ENCODE peak calls at places on chromosome 3, in seven cellular contexts. G is tibial artery, N is hepatocyte, F is HL-60, T is cardiac muscle cell, I is fibroblast of pulmonary artery, R is A549. S is an unnamed sample.

GRCh38 chr3:32500225-32500624 is 2.4 kb downstream of the CMTM6 start:
- DNase-seq in N (no peak), G (no peak), F (no peak), R (no peak), T (no peak), I (no peak), S (no peak)

GRCh38 chr3:146974001-146974400 is 368.9 kb upstream of the PLSCR5 start:
- DNase-seq in T (no peak), I (no peak), N (no peak), R (no peak), G (no peak), F (no peak), S (no peak)

GRCh38 chr3:159263750-159264561 is 462.1 kb downstream of the MFSD1 start:
- DNase-seq in T (peak; percentile 57), N (peak; percentile 69), I (peak; percentile 69), G (no peak), F (peak; percentile 9), R (peak; percentile 47), S (no peak)

GRCh38 chr3:121111914-121112612 is 204.1 kb downstream of the STXBP5L start:
- DNase-seq in T (no peak), I (no peak), R (peak; percentile 3), N (peak; percentile 10), G (no peak), F (no peak), S (no peak)

GRCh38 chr3:139455855-139456254 is 20.5 kb downstream of the RBP2 start:
- DNase-seq in R (no peak), F (no peak), N (no peak), I (no peak), G (no peak), T (no peak), S (no peak)

GRCh38 chr3:126983653-126984390 is 907 bp downstream of the PLXNA1 start:
- DNase-seq in I (peak; percentile 42), T (peak; percentile 62), R (no peak), G (no peak), F (no peak), N (peak; percentile 74), S (no peak)

GRCh38 chr3:8490079-8490552 is 11.5 kb upstream of the LMCD1 start:
- DNase-seq in T (no peak), G (no peak), R (peak; percentile 56), I (peak; percentile 88), N (peak; percentile 76), F (no peak), S (no peak)

GRCh38 chr3:69948246-69948862 is 51.2 kb upstream of the SAMMSON start:
- DNase-seq in G (no peak), F (no peak), R (peak; percentile 43), T (peak; percentile 49), N (peak; percentile 62), I (peak; percentile 61), S (no peak)

GRCh38 chr3:40130721-40131120 is 178.8 kb upstream of the EIF1B start:
- DNase-seq in R (no peak), I (no peak), G (no peak), T (no peak), F (no peak), N (no peak), S (no peak)

GRCh38 chr3:8756671-8757070 is 12.7 kb downstream of the OXTR start:
- DNase-seq in G (no peak), T (no peak), F (no peak), N (no peak), I (no peak), R (no peak), S (no peak)

GRCh38 chr3:56958879-56959607 is 101.4 kb upstream of the SPATA12 start:
- DNase-seq in I (no peak), F (no peak), R (no peak), G (no peak), N (no peak), T (no peak), S (no peak)

GRCh38 chr3:149493315-149494021 is 19.0 kb downstream of the TM4SF4 start:
- DNase-seq in N (no peak), F (no peak), T (no peak), I (no peak), G (no peak), R (no peak), S (no peak)

GRCh38 chr3:56923546-56924224 is 121.9 kb upstream of the ARHGEF3 start:
- DNase-seq in N (peak; percentile 42), F (no peak), I (peak; percentile 90), R (peak; percentile 52), T (no peak), G (peak; percentile 44), S (no peak)

GRCh38 chr3:13582366-13583250 is 33.7 kb downstream of the FBLN2 start:
- DNase-seq in N (no peak), I (no peak), G (no peak), F (no peak), R (no peak), T (no peak), S (no peak)

GRCh38 chr3:195613468-195614069 is 29.8 kb upstream of the APOD start:
- DNase-seq in R (no peak), G (no peak), F (no peak), T (no peak), I (no peak), N (no peak), S (no peak)

GRCh38 chr3:169634618-169635236 is 28.8 kb downstream of the MECOM start:
- DNase-seq in F (no peak), T (no peak), R (no peak), I (no peak), N (no peak), G (no peak), S (no peak)

GRCh38 chr3:160012108-160012507 is 23.5 kb downstream of the IL12A start:
- DNase-seq in F (no peak), N (no peak), T (no peak), I (no peak), G (no peak), R (no peak), S (no peak)

GRCh38 chr3:64008017-64008416 is 15.3 kb downstream of the PSMD6 start:
- DNase-seq in I (no peak), G (no peak), R (no peak), N (no peak), F (no peak), T (no peak), S (no peak)

GRCh38 chr3:183987014-183987600 is 30.6 kb downstream of the ABCC5 start:
- DNase-seq in I (no peak), N (no peak), F (no peak), T (no peak), R (no peak), G (no peak), S (no peak)

GRCh38 chr3:183984337-183984736 is 33.3 kb downstream of the ABCC5 start:
- DNase-seq in T (no peak), G (no peak), I (no peak), N (no peak), F (no peak), R (no peak), S (no peak)

GRCh38 chr3:183984749-183985729 is 32.6 kb downstream of the ABCC5 start:
- DNase-seq in N (no peak), T (no peak), F (no peak), I (no peak), R (no peak), G (no peak), S (no peak)

GRCh38 chr3:183991403-183991802 is 26.3 kb downstream of the ABCC5 start:
- DNase-seq in G (no peak), F (no peak), N (no peak), T (no peak), I (no peak), R (no peak), S (no peak)

GRCh38 chr3:183988216-183988790 is 29.4 kb downstream of the ABCC5 start:
- DNase-seq in F (no peak), T (no peak), G (no peak), R (no peak), I (peak; percentile 17), N (peak; percentile 65), S (no peak)
- TF ChIP-seq CTCF in F (no peak), T (no peak), G (no peak), R (no peak), I (no peak), N (no peak), S (no peak)

GRCh38 chr3:98827221-98827620 is 64.1 kb downstream of the ST3GAL6 start:
- DNase-seq in T (no peak), F (no peak), I (no peak), R (no peak), G (no peak), N (no peak), S (no peak)

GRCh38 chr3:98826126-98826525 is 63.0 kb downstream of the ST3GAL6 start:
- DNase-seq in R (no peak), N (no peak), T (no peak), F (no peak), G (no peak), I (no peak), S (no peak)

GRCh38 chr3:98821072-98821471 is 57.9 kb downstream of the ST3GAL6 start:
- DNase-seq in T (no peak), F (no peak), I (no peak), N (no peak), G (no peak), R (no peak), S (no peak)

GRCh38 chr3:98823791-98824190 is 60.7 kb downstream of the ST3GAL6 start:
- DNase-seq in G (no peak), I (no peak), T (no peak), N (no peak), R (no peak), F (no peak), S (no peak)

DNA sequence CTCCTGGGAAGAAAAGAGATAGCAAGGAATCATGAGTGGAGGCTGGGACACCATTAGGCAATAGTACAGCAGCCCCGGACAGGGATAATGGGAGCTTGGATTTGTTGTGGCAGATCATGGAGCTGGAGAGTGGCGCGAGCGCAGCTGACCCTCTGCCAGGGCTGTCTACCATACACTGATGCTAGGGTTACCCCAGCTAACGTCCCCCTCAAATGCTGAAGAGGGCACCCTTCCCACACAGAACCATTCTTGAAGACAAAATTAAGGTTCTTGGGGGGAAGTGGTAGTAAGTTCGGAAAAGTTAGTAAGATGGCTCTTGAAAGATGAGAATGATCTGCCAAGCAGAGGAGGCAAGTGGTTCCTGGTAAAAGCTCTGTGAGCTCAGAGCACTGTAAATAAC is 61.1 kb downstream of the ST3GAL6 start:
- DNase-seq in F (no peak), G (no peak), N (no peak), R (no peak), T (no peak), I (no peak), S (no peak)
- TF ChIP-seq CTCF in F (no peak), G (no peak), N (no peak), R (no peak), T (peak; percentile 33), I (peak; percentile 26), S (no peak)

DNA sequence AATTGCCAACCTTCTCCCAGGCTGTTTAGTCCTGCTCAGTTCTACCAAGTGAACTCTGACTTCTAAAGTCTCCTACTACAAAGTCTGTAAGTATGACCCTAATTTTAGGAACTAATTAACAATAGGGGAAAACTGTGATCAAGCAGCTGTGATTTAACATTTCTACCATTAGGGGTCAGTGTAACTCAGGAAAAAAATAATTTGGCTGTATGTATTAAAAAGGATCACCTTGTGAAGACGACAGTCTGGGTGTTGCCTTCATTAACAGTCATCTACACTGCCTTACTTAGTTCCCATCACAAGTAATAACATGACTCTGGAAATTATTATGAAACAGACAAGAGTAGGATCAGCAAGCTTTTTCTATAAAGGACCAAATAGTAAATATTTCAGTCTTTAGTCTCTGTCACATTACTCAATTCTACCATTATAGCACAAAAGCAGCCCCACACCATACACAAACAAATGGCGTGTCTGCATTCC is 4.2 kb upstream of the NPHP3 start:
- DNase-seq in T (peak; percentile 32), I (peak; percentile 51), F (peak; percentile 15), R (peak; percentile 19), G (no peak), N (peak; percentile 14), S (no peak)
- TF ChIP-seq CTCF in T (peak; percentile 61), I (peak; percentile 60), F (peak; percentile 69), R (peak; percentile 67), G (peak; percentile 75), N (peak; percentile 86), S (no peak)

GRCh38 chr3:72891053-72891855 is 3.4 kb downstream of the GXYLT2 start:
- DNase-seq in F (peak; percentile 30), I (peak; percentile 98), N (peak; percentile 73), T (peak; percentile 36), G (no peak), R (no peak), S (no peak)
- TF ChIP-seq CTCF in F (no peak), I (peak; percentile 18), N (no peak), T (peak; percentile 20), G (no peak), R (no peak), S (no peak)